ENCODE peak calls at places on chromosomes 13 and 19, in five cellular contexts. X is HFFc6; V is CD8-positive, alpha-beta T cell; B is endothelial cell; N is CD4-positive, alpha-beta T cell. C is an unnamed sample.
A peak's percentile ranks its signal among the peaks of the same experiment; 100 is the strongest.

GRCh38 chr19:3670796-3671679 is 29.2 kb downstream of the PIP5K1C start:
- DNase-seq in B (no peak), X (peak; percentile 55), N (no peak), V (peak; percentile 54), C (no peak)

GRCh38 chr19:29483641-29483920 is 42.2 kb upstream of the VSTM2B start:
- DNase-seq in N (no peak), B (no peak), V (peak; percentile 37), X (no peak), C (no peak)

GRCh38 chr13:112056739-112057433 is 10.1 kb upstream of the SOX1 start:
- DNase-seq in X (no peak), N (no peak), B (no peak), V (no peak), C (no peak)

GRCh38 chr13:23966691-23967615 is 69.7 kb upstream of the C1QTNF9B start:
- DNase-seq in V (no peak), B (no peak), N (no peak), X (no peak), C (no peak)

GRCh38 chr13:46184277-46184699 is 2.3 kb upstream of the LCP1 start:
- DNase-seq in V (peak; percentile 83), N (peak; percentile 58), X (no peak), B (peak; percentile 55), C (peak; percentile 45)

GRCh38 chr19:47075941-47076340 is 27.5 kb upstream of the TMEM160 start:
- DNase-seq in N (no peak), X (no peak), B (no peak), V (no peak), C (peak; percentile 35)

GRCh38 chr13:62171697-62172096 is 756.0 kb upstream of the PCDH20 start:
- DNase-seq in B (no peak), N (no peak), X (no peak), V (no peak), C (no peak)

GRCh38 chr13:87622921-87623320 is 48.2 kb upstream of the SLITRK5 start:
- DNase-seq in B (no peak), X (no peak), N (no peak), V (no peak), C (no peak)

GRCh38 chr13:24228852-24229458 is 68.4 kb downstream of the SPATA13 start:
- DNase-seq in N (no peak), V (no peak), B (peak; percentile 45), X (peak; percentile 66), C (peak; percentile 39)

GRCh38 chr13:40283666-40284065 is 382.8 kb downstream of the FOXO1 start:
- DNase-seq in N (no peak), V (no peak), X (no peak), B (no peak), C (no peak)

GRCh38 chr13:79775830-79776229 is 294.9 kb downstream of the NDFIP2 start:
- DNase-seq in N (no peak), X (peak; percentile 68), B (peak; percentile 26), V (no peak), C (no peak)

GRCh38 chr13:75513271-75513670 is 24.4 kb downstream of the COMMD6 start:
- DNase-seq in N (no peak), V (no peak), B (no peak), X (no peak), C (no peak)
- TF ChIP-seq CTCF in N (no peak), V (no peak), B (no peak), X (no peak), C (no peak)

DNA sequence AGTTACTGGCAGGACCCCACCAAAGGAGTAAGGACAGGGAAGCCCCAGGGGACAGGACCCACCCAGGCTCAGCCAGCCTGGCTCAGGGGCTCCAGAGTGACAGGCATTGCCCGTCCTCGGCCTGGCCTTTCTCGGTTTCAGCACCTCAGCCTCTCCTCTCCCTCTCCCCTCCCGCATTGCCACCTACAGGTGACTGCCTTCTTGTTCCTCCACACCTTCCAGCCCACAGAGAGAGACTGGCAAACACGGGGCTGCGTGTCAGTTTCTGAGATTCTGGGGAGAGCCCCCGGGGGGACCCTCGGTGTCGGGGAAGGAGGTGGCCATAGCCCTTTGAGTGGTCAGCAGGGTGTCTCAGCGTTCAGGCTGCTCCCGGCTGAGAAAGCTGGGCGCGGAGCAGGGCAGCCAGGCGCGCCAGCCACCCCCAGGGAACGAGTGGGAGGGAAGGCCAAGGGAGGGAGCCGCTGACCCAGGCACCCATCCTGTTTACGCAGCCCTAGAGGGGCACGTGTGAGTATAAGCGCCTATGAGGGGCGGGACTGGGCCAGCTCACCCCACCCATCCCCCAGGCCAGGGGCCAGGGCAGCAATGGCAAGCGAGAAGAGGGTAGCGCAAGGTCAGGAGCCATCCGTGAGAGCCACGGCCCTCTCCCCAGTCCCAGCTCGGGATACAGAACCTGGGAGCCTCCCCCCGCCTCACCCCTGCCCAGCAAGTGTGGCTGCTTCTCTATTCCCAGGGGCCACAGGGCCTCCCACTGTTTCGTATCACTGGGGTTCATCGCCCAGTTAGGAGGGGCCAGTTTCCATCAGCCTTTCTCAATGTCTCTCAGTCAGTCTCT is 743 bp upstream of the DMKN start:
- DNase-seq in N (no peak), X (no peak), B (no peak), V (no peak), C (peak; percentile 53)
- TF ChIP-seq CTCF in N (no peak), X (peak; percentile 36), B (no peak), V (no peak), C (no peak)

DNA sequence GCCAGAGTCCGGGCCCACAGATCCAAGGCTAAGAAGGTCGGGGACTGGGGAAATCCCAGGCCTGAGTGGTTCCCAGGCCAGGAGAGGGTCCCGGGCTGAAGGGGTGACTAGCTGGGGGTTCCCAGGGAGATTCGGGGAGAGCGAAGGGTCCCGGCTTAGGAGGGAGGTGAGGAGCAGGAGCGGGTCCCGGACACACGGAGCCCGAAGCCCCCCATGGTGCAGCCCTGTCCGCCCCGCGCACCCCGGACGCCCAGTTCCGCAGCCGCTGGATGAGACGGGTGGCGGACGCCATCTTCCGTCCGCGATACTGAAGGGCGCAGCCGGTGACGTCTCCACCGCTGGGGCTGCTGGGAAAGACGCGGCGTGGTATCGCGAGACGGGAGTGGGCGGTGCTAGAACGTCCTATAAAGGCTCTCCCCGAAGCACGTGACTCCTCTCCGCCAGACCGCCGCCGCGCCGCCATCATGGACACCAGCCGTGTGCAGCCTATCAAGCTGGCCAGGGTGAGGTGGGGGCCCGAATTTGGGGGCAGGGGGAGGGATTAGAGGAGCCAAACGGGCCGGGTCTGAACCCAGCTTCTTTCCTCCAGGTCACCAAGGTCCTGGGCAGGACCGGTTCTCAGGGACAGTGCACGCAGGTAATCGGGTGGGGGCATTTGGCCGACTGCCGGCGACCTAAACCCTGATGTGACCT is at the start of the genes NDUFA7 and RPS28:
- DNase-seq in N (peak; percentile 98), V (peak; percentile 99), X (peak; percentile 93), B (peak; percentile 96), C (peak; percentile 98)
- TF ChIP-seq CTCF in N (peak; percentile 16), V (no peak), X (peak; percentile 26), B (no peak), C (no peak)

GRCh38 chr19:52524086-52524485 is 3.4 kb upstream of the ZNF808 start:
- DNase-seq in X (no peak), V (no peak), B (no peak), N (no peak), C (no peak)

GRCh38 chr19:52532480-52532879 is 5.0 kb downstream of the ZNF808 start:
- DNase-seq in V (no peak), X (no peak), N (no peak), B (no peak), C (no peak)

GRCh38 chr19:52527954-52528326 is 472 bp downstream of the ZNF808 start:
- DNase-seq in X (no peak), B (peak; percentile 13), V (no peak), N (no peak), C (peak; percentile 45)

GRCh38 chr19:52522555-52522954 is 4.9 kb upstream of the ZNF808 start:
- DNase-seq in N (no peak), X (no peak), V (no peak), B (no peak), C (no peak)

GRCh38 chr19:52527134-52527953 is at the start of gene ZNF808:
- DNase-seq in V (peak; percentile 97), X (peak; percentile 87), B (peak; percentile 93), N (peak; percentile 96), C (peak; percentile 98)
- TF ChIP-seq CTCF in V (peak; percentile 33), X (peak; percentile 78), B (peak; percentile 69), N (peak; percentile 35), C (peak; percentile 60)

GRCh38 chr19:1921825-1922224 is 16.6 kb downstream of the ADAT3 start:
- DNase-seq in X (no peak), B (no peak), V (no peak), N (no peak), C (no peak)

GRCh38 chr19:1922803-1923202 is 17.6 kb downstream of the ADAT3 start:
- DNase-seq in X (no peak), N (no peak), B (no peak), V (no peak), C (no peak)

GRCh38 chr19:1923319-1923718 is 17.7 kb upstream of the CSNK1G2 start:
- DNase-seq in X (no peak), V (no peak), B (no peak), N (no peak), C (no peak)

GRCh38 chr19:1925544-1925943 is 15.4 kb upstream of the CSNK1G2 start:
- DNase-seq in B (no peak), N (no peak), V (no peak), X (no peak), C (no peak)

DNA sequence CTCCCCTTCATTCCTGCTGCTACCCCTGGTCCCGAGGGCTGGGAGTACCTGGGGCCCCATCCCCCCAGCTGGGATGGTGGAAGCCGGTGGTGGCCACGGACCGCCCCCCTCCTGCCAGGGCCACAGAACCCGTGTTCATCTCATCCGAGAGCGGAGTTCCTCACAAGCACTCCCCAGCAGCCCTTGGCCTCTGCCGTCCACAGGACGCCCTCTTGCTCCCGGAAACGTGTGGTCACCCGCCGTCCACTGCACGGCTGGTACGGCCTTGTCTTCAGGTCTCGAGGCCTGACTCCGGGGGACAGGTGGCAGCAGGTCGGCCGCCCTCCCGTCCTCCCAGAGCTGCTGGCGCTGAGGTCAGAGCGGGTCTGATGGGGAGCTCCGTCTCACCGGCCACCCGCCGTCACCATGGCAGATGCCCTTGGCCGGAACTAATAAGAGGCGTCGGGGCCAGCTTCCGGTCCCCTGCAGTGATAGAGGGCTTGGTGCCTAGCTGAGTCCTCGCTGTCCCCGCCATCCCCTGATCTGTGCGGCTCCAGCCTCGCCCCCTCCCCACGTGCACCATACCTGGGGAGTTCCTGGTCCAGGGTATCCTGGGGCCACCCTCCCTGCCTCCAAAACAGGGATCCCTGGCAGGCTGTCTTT is 16.5 kb upstream of the CSNK1G2 start:
- DNase-seq in X (no peak), B (no peak), N (no peak), V (no peak), C (no peak)
- TF ChIP-seq CTCF in X (no peak), B (no peak), N (no peak), V (no peak), C (no peak)

GRCh38 chr19:30596268-30596667 is 224.1 kb downstream of the ZNF536 start:
- DNase-seq in V (no peak), X (no peak), B (no peak), N (no peak), C (no peak)

GRCh38 chr19:30596813-30597399 is 224.7 kb downstream of the ZNF536 start:
- DNase-seq in V (no peak), N (no peak), B (no peak), X (no peak), C (no peak)

GRCh38 chr19:30593358-30593757 is 221.2 kb downstream of the ZNF536 start:
- DNase-seq in B (no peak), N (no peak), X (no peak), V (no peak), C (no peak)

GRCh38 chr19:30590596-30591229 is 218.5 kb downstream of the ZNF536 start:
- DNase-seq in B (no peak), X (no peak), V (no peak), N (no peak), C (no peak)

GRCh38 chr19:30593975-30594925 is 222.1 kb downstream of the ZNF536 start:
- DNase-seq in X (no peak), B (no peak), V (no peak), N (no peak), C (peak; percentile 22)
- TF ChIP-seq CTCF in X (no peak), B (no peak), V (no peak), N (no peak), C (no peak)

GRCh38 chr19:40716031-40716654 is 543 bp downstream of the COQ8B start:
- DNase-seq in B (no peak), V (peak; percentile 62), N (peak; percentile 35), X (peak; percentile 90), C (no peak)
- TF ChIP-seq CTCF in B (no peak), V (no peak), N (no peak), X (no peak), C (no peak)

C was measured in nephron progenitor cell.